ENCODE peak calls at places on chromosomes 6 and 20, in six cellular contexts. B is left ventricle myocardium inferior; Y is OCI-LY7; P is A673; Z is effector memory CD4-positive, alpha-beta T cell; F is right atrium auricular region. W is an unnamed sample.

GRCh38 chr6:52662031-52662430 is 8.9 kb upstream of the TMEM14A start:
- DNase-seq in Z (no peak), F (no peak), Y (no peak), P (no peak), B (no peak), W (no peak)

GRCh38 chr6:167125405-167125804 is 2.5 kb downstream of the CCR6 start:
- DNase-seq in Y (no peak), B (no peak), Z (no peak), P (no peak), F (no peak), W (no peak)

GRCh38 chr6:138030872-138031271 is 76.3 kb downstream of the PERP start:
- DNase-seq in B (no peak), Z (no peak), F (no peak), Y (no peak), P (no peak), W (no peak)

GRCh38 chr20:24060851-24061590 is 72.4 kb upstream of the GGTLC1 start:
- DNase-seq in Z (no peak), Y (no peak), B (no peak), P (no peak), F (peak; percentile 16), W (no peak)

GRCh38 chr6:16947461-16948159 is 154.2 kb upstream of the STMND1 start:
- DNase-seq in B (no peak), Z (no peak), Y (no peak), P (peak; percentile 98), F (no peak), W (no peak)

GRCh38 chr20:20184149-20184548 is 131.8 kb downstream of the CFAP61 start:
- DNase-seq in B (no peak), Y (no peak), P (peak; percentile 31), Z (no peak), F (no peak), W (no peak)

GRCh38 chr6:15791401-15792137 is 128.7 kb upstream of the DTNBP1 start:
- DNase-seq in B (no peak), Y (no peak), F (no peak), Z (no peak), P (no peak), W (no peak)

GRCh38 chr6:170156448-170157375 is 134.2 kb downstream of the DLL1 start:
- DNase-seq in Y (no peak), B (peak; percentile 12), F (no peak), Z (no peak), P (no peak), W (no peak)

GRCh38 chr6:62039602-62040001 is 246.4 kb downstream of the KHDRBS2 start:
- DNase-seq in F (no peak), Y (no peak), P (no peak), B (no peak), Z (no peak), W (no peak)

GRCh38 chr20:38203337-38204003 is 38.4 kb upstream of the TGM2 start:
- DNase-seq in F (no peak), Z (no peak), B (no peak), P (no peak), Y (no peak), W (no peak)

GRCh38 chr6:144350176-144350575 is 65.0 kb downstream of the UTRN start:
- DNase-seq in Z (no peak), F (no peak), B (no peak), P (no peak), Y (peak; percentile 26), W (no peak)

GRCh38 chr20:31560900-31561598 is 44.0 kb upstream of the ID1 start:
- DNase-seq in P (peak; percentile 54), F (no peak), Z (no peak), Y (no peak), B (no peak), W (no peak)

GRCh38 chr6:144106206-144106605 is 10.8 kb upstream of the SF3B5 start:
- DNase-seq in B (no peak), Z (no peak), F (no peak), P (no peak), Y (no peak), W (no peak)

GRCh38 chr6:131660195-131660594 is 23.1 kb downstream of the ENPP3 start:
- DNase-seq in B (no peak), F (no peak), Z (no peak), P (peak; percentile 3), Y (no peak), W (no peak)

GRCh38 chr6:16769131-16769985 is 8.1 kb upstream of the ATXN1 start:
- DNase-seq in P (peak; percentile 93), F (no peak), Z (peak; percentile 61), B (no peak), Y (no peak), W (no peak)

GRCh38 chr6:138378463-138378862 is 758 bp downstream of the SMIM28 start:
- DNase-seq in Z (no peak), Y (no peak), B (no peak), P (no peak), F (no peak), W (no peak)

GRCh38 chr6:155787168-155787567 is 331.5 kb upstream of the NOX3 start:
- DNase-seq in P (no peak), B (no peak), Z (no peak), Y (peak; percentile 48), F (no peak), W (no peak)

GRCh38 chr20:59994697-59995122 is 36.5 kb downstream of the CDH26 start:
- DNase-seq in F (no peak), Z (no peak), P (peak; percentile 7), Y (no peak), B (peak; percentile 35), W (peak; percentile 32)

GRCh38 chr6:167683028-167683862 is 143.5 kb upstream of the AFDN start:
- DNase-seq in B (peak; percentile 65), Z (no peak), Y (no peak), P (no peak), F (peak; percentile 86), W (peak; percentile 42)

GRCh38 chr20:48937674-48938073 is 16.2 kb downstream of the ARFGEF2 start:
- DNase-seq in Y (no peak), Z (no peak), P (no peak), B (no peak), F (no peak), W (no peak)

GRCh38 chr6:2990179-2990931 is 9.3 kb upstream of the NQO2 start:
- DNase-seq in P (no peak), Z (no peak), B (no peak), F (no peak), Y (no peak), W (no peak)

GRCh38 chr6:119445666-119446622 is 96.4 kb upstream of the MAN1A1 start:
- DNase-seq in B (no peak), P (peak; percentile 80), Y (no peak), Z (no peak), F (no peak), W (no peak)

GRCh38 chr20:46945465-46945864 is 50.8 kb downstream of the EYA2 start:
- DNase-seq in F (no peak), B (no peak), Z (no peak), P (no peak), Y (no peak), W (no peak)

GRCh38 chr6:44806656-44807055 is 419.1 kb downstream of the CDC5L start:
- DNase-seq in B (no peak), Y (no peak), Z (no peak), P (no peak), F (no peak), W (no peak)

GRCh38 chr6:144343736-144344428 is 58.7 kb downstream of the UTRN start:
- DNase-seq in P (peak; percentile 83), F (no peak), Y (peak; percentile 72), B (no peak), Z (peak; percentile 33), W (no peak)

GRCh38 chr6:134529921-134530320 is 212.0 kb upstream of the SGK1 start:
- DNase-seq in P (no peak), F (no peak), B (no peak), Z (no peak), Y (no peak), W (no peak)

GRCh38 chr6:104700371-104701185 is 159.1 kb downstream of the HACE1 start:
- DNase-seq in Y (no peak), Z (no peak), F (no peak), P (no peak), B (no peak), W (no peak)

GRCh38 chr6:89071036-89071435 is 9.5 kb upstream of the PNRC1 start:
- DNase-seq in F (no peak), P (no peak), Z (no peak), Y (no peak), B (no peak), W (no peak)

GRCh38 chr6:89066929-89067646 is 13.5 kb upstream of the PNRC1 start:
- DNase-seq in Y (no peak), B (no peak), P (peak; percentile 10), F (no peak), Z (no peak), W (no peak)

GRCh38 chr6:89069536-89070163 is 10.9 kb upstream of the PNRC1 start:
- DNase-seq in P (no peak), F (no peak), B (no peak), Y (no peak), Z (no peak), W (no peak)

GRCh38 chr6:89067796-89068195 is 12.8 kb upstream of the PNRC1 start:
- DNase-seq in P (no peak), B (no peak), Y (no peak), F (no peak), Z (no peak), W (no peak)

GRCh38 chr6:89068695-89069094 is 11.9 kb upstream of the PNRC1 start:
- DNase-seq in B (no peak), Z (no peak), F (no peak), Y (no peak), P (no peak), W (no peak)
- H3K4me1 ChIP-seq in B (no peaks in the 10 kb centered on the region), Z (no peaks in the 10 kb centered on the region), F (no peaks in the 10 kb centered on the region), Y (no peaks in the 10 kb centered on the region), P (no peaks in the 10 kb centered on the region), W (peaks cover 27% of the 10 kb centered on the region)

GRCh38 chr20:36237477-36237876 is 1.2 kb downstream of the AAR2 start:
- DNase-seq in Z (no peak), B (no peak), F (no peak), Y (no peak), P (peak; percentile 30), W (no peak)
- H3K4me3 ChIP-seq in Z (peak overlapping the region; percentile 88), B (peak overlapping the region; percentile 78), F (peak overlapping the region; percentile 73), Y (peak overlapping the region; percentile 85), P (peak overlapping the region; percentile 77), W (peak overlapping the region; percentile 83)

DNA sequence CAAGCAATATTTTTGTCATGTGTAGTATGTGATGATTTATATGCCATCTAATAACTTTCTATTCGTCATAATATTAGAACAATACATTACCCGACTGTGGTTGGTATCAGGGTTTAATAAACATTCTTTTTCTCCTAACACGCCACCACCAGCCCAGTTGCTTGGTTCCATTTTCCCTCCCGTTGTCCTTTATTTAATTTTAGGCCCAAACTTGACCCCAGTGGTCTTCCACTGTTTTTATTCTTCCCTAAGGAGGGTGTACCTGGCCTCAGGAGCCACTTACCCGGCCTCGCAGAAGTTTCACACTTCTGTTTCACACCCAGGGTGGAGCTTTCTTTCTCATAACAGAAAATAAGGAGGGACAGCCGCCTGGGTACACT is 33.1 kb upstream of the PIM1 start:
- DNase-seq in Y (no peak), Z (no peak), F (no peak), P (no peak), B (no peak), W (no peak)
- H3K4me1 ChIP-seq in Y (peaks cover 1% of the 10 kb centered on the region), Z (peaks cover 19% of the 10 kb centered on the region), F (peaks cover 33% of the 10 kb centered on the region), P (peaks cover 33% of the 10 kb centered on the region), B (peaks cover 37% of the 10 kb centered on the region), W (peaks cover 11% of the 10 kb centered on the region)

GRCh38 chr6:29975561-29975907 is 33.2 kb downstream of the HLA-A start:
- DNase-seq in F (no peak), B (no peak), P (no peak), Z (no peak), Y (no peak), W (no peak)
- H3K4me3 ChIP-seq in F (peak overlapping the region; percentile 64), B (peak overlapping the region; percentile 74), P (no peak overlapping the region), Z (no peak overlapping the region), Y (no peak overlapping the region), W (peak overlapping the region; percentile 78)